ENCODE peak calls at places on chromosomes 6 and 20, in six cellular contexts. G is iPS DF 6.9, Q is left lung, X is A549, L is upper lobe of left lung, C is left ventricle myocardium inferior. W is an unnamed sample. For H3K4me1, the result is how much of the 10 kb centered on the place peaks cover.

GRCh38 chr20:53154540-53154939 is 182.4 kb downstream of the TSHZ2 start:
- DNase-seq in G (no peak), Q (no peak), X (no peak), L (no peak), C (no peak), W (no peak)

GRCh38 chr6:85394853-85395538 is 54.9 kb upstream of the NT5E start:
- DNase-seq in G (no peak), Q (peak), X (no peak), L (no peak), C (no peak), W (no peak)

GRCh38 chr20:38957915-38958485 is 4.1 kb upstream of the DHX35 start:
- DNase-seq in G (no peak), Q (no peak), X (no peak), L (no peak), C (no peak), W (no peak)

GRCh38 chr6:54307412-54308036 is 717 bp upstream of the TINAG start:
- DNase-seq in G (no peak), Q (no peak), X (peak), L (no peak), C (no peak), W (no peak)

GRCh38 chr6:137389150-137389664 is 105.0 kb downstream of the OLIG3 start:
- DNase-seq in G (no peak), Q (peak), X (no peak), L (no peak), C (no peak), W (peak)

GRCh38 chr6:113178349-113178748 is 678.8 kb upstream of the MARCKS start:
- DNase-seq in G (no peak), Q (no peak), X (no peak), L (no peak), C (no peak), W (no peak)

GRCh38 chr6:39200498-39201020 is 28.7 kb downstream of the KCNK5 start:
- DNase-seq in G (no peak), Q (no peak), X (no peak), L (no peak), C (no peak), W (no peak)

GRCh38 chr6:111781055-111781708 is 92.1 kb downstream of the FYN start:
- DNase-seq in G (no peak), Q (no peak), X (no peak), L (no peak), C (no peak), W (no peak)

GRCh38 chr6:85684809-85685171 is 42.1 kb upstream of the SYNCRIP start:
- DNase-seq in G (no peak), Q (no peak), X (no peak), L (no peak), C (no peak), W (no peak)

GRCh38 chr6:133630651-133631050 is 258.3 kb upstream of the TCF21 start:
- DNase-seq in G (no peak), Q (no peak), X (no peak), L (no peak), C (no peak), W (no peak)

GRCh38 chr6:135922170-135922569 is 70.7 kb downstream of the PDE7B start:
- DNase-seq in G (peak), Q (no peak), X (peak), L (no peak), C (no peak), W (no peak)

GRCh38 chr6:9405825-9406224 is 970.5 kb upstream of the SLC35B3 start:
- DNase-seq in G (no peak), Q (no peak), X (no peak), L (no peak), C (no peak), W (no peak)

GRCh38 chr6:133467982-133468380 is 226.8 kb downstream of the EYA4 start:
- DNase-seq in G (no peak), Q (no peak), X (no peak), L (no peak), C (no peak), W (no peak)

GRCh38 chr20:2065111-2065510 is 36.5 kb upstream of the STK35 start:
- DNase-seq in G (no peak), Q (no peak), X (no peak), L (no peak), C (no peak), W (no peak)

GRCh38 chr20:13788167-13788834 is 3.5 kb downstream of the NDUFAF5 start:
- DNase-seq in G (peak), Q (peak), X (peak), L (no peak), C (no peak), W (no peak)

GRCh38 chr6:166815629-166816028 is 140.7 kb downstream of the RNASET2 start:
- DNase-seq in G (no peak), Q (no peak), X (no peak), L (no peak), C (no peak), W (no peak)

GRCh38 chr20:6651016-6651415 is 116.5 kb upstream of the BMP2 start:
- DNase-seq in G (no peak), Q (no peak), X (no peak), L (no peak), C (no peak), W (no peak)

GRCh38 chr6:47004458-47004857 is 37.7 kb downstream of the ADGRF1 start:
- DNase-seq in G (no peak), Q (no peak), X (no peak), L (no peak), C (no peak), W (no peak)

GRCh38 chr6:11008821-11009220 is 35.3 kb downstream of the ELOVL2 start:
- DNase-seq in G (no peak), Q (no peak), X (no peak), L (no peak), C (no peak), W (no peak)

GRCh38 chr20:37863289-37863688 is 39.6 kb upstream of the VSTM2L start:
- DNase-seq in G (no peak), Q (no peak), X (no peak), L (no peak), C (no peak), W (no peak)

GRCh38 chr6:147503587-147503986 is 4.9 kb upstream of the SAMD5 start:
- DNase-seq in G (no peak), Q (no peak), X (no peak), L (no peak), C (no peak), W (no peak)

GRCh38 chr6:35230950-35231349 is 17.2 kb downstream of the SCUBE3 start:
- DNase-seq in G (no peak), Q (no peak), X (no peak), L (no peak), C (peak), W (no peak)

GRCh38 chr6:87944541-87944954 is 103.1 kb upstream of the SPACA1 start:
- DNase-seq in G (no peak), Q (peak), X (peak), L (no peak), C (peak), W (no peak)

GRCh38 chr6:71585472-71585871 is 296.9 kb downstream of the OGFRL1 start:
- DNase-seq in G (no peak), Q (no peak), X (no peak), L (peak), C (no peak), W (no peak)

GRCh38 chr6:10406556-10406955 is 8.3 kb downstream of the TFAP2A start:
- DNase-seq in G (no peak), Q (no peak), X (no peak), L (no peak), C (no peak), W (no peak)

GRCh38 chr6:47168176-47168575 is 126.0 kb upstream of the ADGRF1 start:
- DNase-seq in G (no peak), Q (peak), X (peak), L (no peak), C (peak), W (no peak)

GRCh38 chr20:43916875-43917371 is 2.3 kb downstream of the TOX2 start:
- DNase-seq in G (no peak), Q (no peak), X (no peak), L (no peak), C (no peak), W (no peak)

GRCh38 chr6:72260489-72260888 is 361.4 kb upstream of the KCNQ5 start:
- DNase-seq in G (no peak), Q (no peak), X (no peak), L (no peak), C (no peak), W (no peak)

GRCh38 chr20:51531141-51531710 is 11.3 kb downstream of the NFATC2 start:
- DNase-seq in G (no peak), Q (no peak), X (peak), L (peak), C (no peak), W (peak)

GRCh38 chr20:39398656-39399055 is 436.5 kb downstream of the DHX35 start:
- DNase-seq in G (no peak), Q (no peak), X (no peak), L (no peak), C (no peak), W (no peak)

DNA sequence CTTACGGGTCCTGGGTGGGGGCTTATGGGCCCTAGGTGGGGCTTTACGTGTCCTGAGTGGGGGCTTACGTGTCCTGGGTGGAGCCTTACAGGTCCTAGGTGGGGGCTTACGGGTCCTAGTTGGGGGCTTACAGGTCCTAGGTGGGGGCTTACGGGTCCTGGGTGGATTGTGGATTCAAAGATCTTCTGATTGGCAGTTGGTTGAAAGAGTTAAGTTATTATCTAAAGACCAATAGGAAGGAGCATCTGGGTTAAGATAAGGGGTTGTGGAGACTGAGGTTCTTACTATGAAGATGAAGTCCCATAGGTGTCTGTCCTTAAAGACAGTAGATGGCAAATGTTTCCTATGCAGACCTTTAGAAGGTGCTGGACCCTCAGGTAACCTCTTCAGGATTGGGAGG is 8.4 kb upstream of the BIRC7 start:
- DNase-seq in G (no peak), Q (no peak), X (no peak), L (no peak), C (no peak), W (no peak)
- H3K4me1 ChIP-seq in G (under half), Q (under half), X (half or more), L (under half), C (under half), W (under half)

GRCh38 chr20:41005361-41005729 is 23.3 kb upstream of the TOP1 start:
- DNase-seq in G (no peak), Q (peak), X (peak), L (no peak), C (peak), W (no peak)
- H3K27ac ChIP-seq in G (no peak), Q (peak), X (peak), L (peak), C (peak), W (no peak)

GRCh38 chr20:25038103-25038410 is 19.9 kb downstream of the ACSS1 start:
- DNase-seq in G (no peak), Q (no peak), X (no peak), L (no peak), C (no peak), W (no peak)
- H3K4me1 ChIP-seq in G (under half), Q (half or more), X (under half), L (half or more), C (half or more), W (under half)

DNA sequence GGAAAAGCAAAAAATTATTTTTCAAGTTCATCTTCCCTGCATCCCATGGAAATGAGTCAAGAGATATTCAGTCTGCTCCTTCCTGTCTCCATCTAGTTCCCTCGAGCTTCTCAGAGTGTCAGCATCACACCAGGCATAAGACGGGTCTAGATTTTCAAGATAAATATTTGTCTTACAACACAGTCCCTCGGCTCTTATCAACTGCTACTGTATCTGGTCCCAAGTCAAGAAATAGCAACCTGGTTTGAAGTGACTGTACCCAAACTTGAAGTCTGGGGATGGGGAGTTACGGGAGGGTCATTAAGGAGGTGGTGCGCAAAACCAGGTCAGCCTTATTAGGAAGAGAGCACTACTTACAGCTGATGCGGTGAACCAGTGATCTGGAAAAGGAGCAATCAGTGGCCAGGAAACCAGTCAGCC is 29.8 kb downstream of the ZMYND8 start:
- DNase-seq in G (no peak), Q (no peak), X (peak), L (no peak), C (no peak), W (no peak)
- H3K27ac ChIP-seq in G (no peak), Q (no peak), X (peak), L (peak), C (peak), W (no peak)

GRCh38 chr6:14730654-14731053 is 515.2 kb upstream of the JARID2 start:
- DNase-seq in G (no peak), Q (no peak), X (no peak), L (no peak), C (no peak), W (no peak)
- H3K4me1 ChIP-seq in G (under half), Q (under half), X (under half), L (under half), C (under half), W (under half)

GRCh38 chr6:159838020-159838744 is 38.1 kb downstream of the PNLDC1 start:
- DNase-seq in G (no peak), Q (no peak), X (no peak), L (no peak), C (no peak), W (no peak)

GRCh38 chr6:159844737-159845645 is 44.9 kb downstream of the PNLDC1 start:
- DNase-seq in G (no peak), Q (no peak), X (no peak), L (no peak), C (no peak), W (no peak)

GRCh38 chr6:159837511-159837910 is 37.4 kb downstream of the PNLDC1 start:
- DNase-seq in G (no peak), Q (no peak), X (no peak), L (no peak), C (no peak), W (no peak)

GRCh38 chr6:159837141-159837490 is 37.0 kb downstream of the PNLDC1 start:
- DNase-seq in G (no peak), Q (no peak), X (no peak), L (no peak), C (no peak), W (no peak)

GRCh38 chr6:159842035-159842434 is 42.0 kb downstream of the PNLDC1 start:
- DNase-seq in G (no peak), Q (no peak), X (peak), L (no peak), C (no peak), W (no peak)
- H3K27ac ChIP-seq in G (no peak), Q (no peak), X (no peak), L (no peak), C (no peak), W (no peak)

DNA sequence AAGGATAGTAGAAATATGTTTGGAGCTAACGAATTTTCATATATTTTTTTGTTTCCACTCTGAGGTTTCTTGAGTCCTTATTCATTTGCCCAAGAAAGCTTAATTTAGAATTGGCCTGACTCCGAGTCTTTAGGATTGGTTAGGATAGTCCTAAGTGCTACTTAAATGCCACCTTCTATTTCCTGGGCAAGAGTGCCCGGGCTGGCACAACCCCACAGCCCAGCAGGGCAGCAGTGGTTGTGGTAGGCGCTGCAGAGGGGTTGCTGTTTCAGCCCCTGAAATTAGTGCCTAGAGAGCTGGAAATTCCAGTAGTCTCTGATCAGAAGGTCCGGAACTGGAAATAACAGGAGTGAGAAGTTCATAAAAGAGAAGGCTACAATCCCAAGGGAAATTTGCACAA is 139.4 kb upstream of the TENT5A start:
- DNase-seq in G (no peak), Q (peak), X (no peak), L (peak), C (no peak), W (no peak)
- H3K4me1 ChIP-seq in G (under half), Q (under half), X (under half), L (under half), C (under half), W (under half)

W was measured in effector memory CD4-positive, alpha-beta T cell.